ENCODE peak calls at places on chromosome 17, in five cellular contexts. C is tibial artery, A is kidney, I is endothelial cell of umbilical vein, N is A549. Z is an unnamed sample. For H3K9me3, the result is how much of the 10 kb centered on the place peaks cover.

GRCh38 chr17:9842057-9842758 is 16.5 kb downstream of the GLP2R start:
- DNase-seq in A (no peak), N (peak), I (no peak), C (peak), Z (no peak)

GRCh38 chr17:75240394-75241142 is 20.8 kb downstream of the GGA3 start:
- DNase-seq in I (peak), N (peak), A (peak), C (no peak), Z (no peak)

GRCh38 chr17:4009164-4009785 is 45.0 kb upstream of the ATP2A3 start:
- DNase-seq in N (no peak), A (no peak), I (no peak), C (no peak), Z (no peak)

GRCh38 chr17:2610195-2610594 is 16.7 kb downstream of the PAFAH1B1 start:
- DNase-seq in A (no peak), I (no peak), N (no peak), C (no peak), Z (no peak)

GRCh38 chr17:10718547-10718946 is 11.3 kb downstream of the TMEM220 start:
- DNase-seq in A (no peak), C (no peak), N (no peak), I (no peak), Z (no peak)

GRCh38 chr17:4378626-4379025 is 12.2 kb upstream of the UBE2G1 start:
- DNase-seq in N (no peak), I (no peak), A (no peak), C (no peak), Z (no peak)

GRCh38 chr17:34762078-34762477 is 182.7 kb downstream of the TMEM132E start:
- DNase-seq in N (no peak), I (no peak), C (no peak), A (no peak), Z (no peak)

GRCh38 chr17:6361733-6362132 is 73.2 kb downstream of the AIPL1 start:
- DNase-seq in C (no peak), I (peak), A (no peak), N (no peak), Z (no peak)

GRCh38 chr17:4445731-4446130 is 12.0 kb downstream of the SPNS3 start:
- DNase-seq in I (no peak), N (no peak), A (no peak), C (no peak), Z (no peak)

GRCh38 chr17:36768355-36768754 is 167.0 kb downstream of the MRM1 start:
- DNase-seq in C (no peak), A (no peak), I (no peak), N (no peak), Z (no peak)

GRCh38 chr17:79630821-79631639 is 20.2 kb upstream of the RBFOX3 start:
- DNase-seq in C (no peak), N (no peak), I (no peak), A (no peak), Z (peak)

GRCh38 chr17:36602030-36602737 is 801 bp downstream of the MRM1 start:
- DNase-seq in I (peak), C (no peak), A (peak), N (peak), Z (peak)

GRCh38 chr17:50274945-50275221 is 617 bp downstream of the TMEM92 start:
- DNase-seq in I (no peak), C (no peak), N (no peak), A (no peak), Z (peak)

GRCh38 chr17:44916781-44917241 is 1.5 kb upstream of the GFAP start:
- DNase-seq in A (peak), I (peak), C (no peak), N (no peak), Z (peak)

GRCh38 chr17:48149174-48150106 is 41.9 kb downstream of the SNX11 start:
- DNase-seq in A (no peak), N (peak), I (no peak), C (no peak), Z (no peak)

GRCh38 chr17:82300707-82301270 is 16.6 kb downstream of the CD7 start:
- DNase-seq in C (no peak), A (peak), N (peak), I (peak), Z (peak)

GRCh38 chr17:82734987-82735866 is at the start of gene FN3K:
- DNase-seq in N (peak), I (peak), A (peak), C (peak), Z (peak)

GRCh38 chr17:73591278-73592078 is 52.8 kb downstream of the SDK2 start:
- DNase-seq in I (no peak), N (no peak), C (no peak), A (no peak), Z (no peak)

GRCh38 chr17:81513669-81514484 is 1.3 kb upstream of the ACTG1 start:
- DNase-seq in C (peak), N (peak), A (peak), I (peak), Z (peak)

GRCh38 chr17:29376667-29377268 is 13.4 kb upstream of the TAOK1 start:
- DNase-seq in N (peak), A (no peak), C (no peak), I (no peak), Z (no peak)

GRCh38 chr17:5281814-5282638 is at the start of gene RABEP1:
- DNase-seq in A (peak), N (peak), I (peak), C (peak), Z (peak)

GRCh38 chr17:41415833-41416335 is 8.5 kb downstream of the KRT37 start:
- DNase-seq in C (peak), I (no peak), A (no peak), N (no peak), Z (no peak)

GRCh38 chr17:63434951-63435571 is 11.0 kb downstream of the CYB561 start:
- DNase-seq in C (peak), N (peak), A (peak), I (peak), Z (peak)

GRCh38 chr17:77308768-77309726 is 168.3 kb downstream of the SEC14L1 start:
- DNase-seq in N (no peak), C (no peak), A (peak), I (no peak), Z (peak)

GRCh38 chr17:77449908-77450741 is 309.4 kb downstream of the SEC14L1 start:
- DNase-seq in A (no peak), C (peak), N (no peak), I (no peak), Z (no peak)

GRCh38 chr17:5557485-5557884 is 26.8 kb downstream of the NLRP1 start:
- DNase-seq in C (no peak), I (peak), A (no peak), N (no peak), Z (no peak)

GRCh38 chr17:68033636-68034451 is 1.7 kb upstream of the KPNA2 start:
- DNase-seq in N (peak), I (peak), C (no peak), A (no peak), Z (no peak)

GRCh38 chr17:58402047-58402446 is 15.3 kb downstream of the RNF43 start:
- DNase-seq in C (no peak), N (no peak), A (no peak), I (no peak), Z (no peak)

GRCh38 chr17:58401287-58401686 is 16.0 kb downstream of the RNF43 start:
- DNase-seq in N (no peak), A (no peak), I (no peak), C (no peak), Z (no peak)

GRCh38 chr17:58402679-58403078 is 14.7 kb downstream of the RNF43 start:
- DNase-seq in N (no peak), A (no peak), C (no peak), I (no peak), Z (no peak)

GRCh38 chr17:58400826-58401225 is 16.5 kb downstream of the RNF43 start:
- DNase-seq in N (no peak), I (no peak), C (no peak), A (no peak), Z (no peak)

DNA sequence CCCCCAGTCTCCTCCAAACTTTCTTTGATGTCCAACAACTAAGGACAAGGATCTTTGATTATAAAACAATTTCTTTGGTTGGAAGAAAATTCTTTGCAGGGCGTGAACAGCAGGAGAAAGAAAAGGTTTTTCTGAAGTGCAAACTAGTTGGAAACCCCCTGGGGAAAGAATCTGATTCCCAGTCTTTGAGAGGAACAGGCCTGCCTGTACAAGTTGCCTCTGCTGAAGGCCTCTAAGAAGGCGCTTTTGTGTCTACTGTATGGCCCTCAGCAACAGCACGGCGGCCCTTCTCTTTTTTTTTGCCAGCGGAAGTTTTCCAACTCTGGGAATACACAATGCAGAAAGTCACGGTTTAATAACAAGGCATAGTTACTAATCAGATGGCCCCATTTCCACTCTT is 14.0 kb downstream of the RNF43 start:
- DNase-seq in I (no peak), N (no peak), A (no peak), C (no peak), Z (no peak)
- H3K27ac ChIP-seq in I (no peak), N (no peak), A (no peak), C (no peak), Z (no peak)

DNA sequence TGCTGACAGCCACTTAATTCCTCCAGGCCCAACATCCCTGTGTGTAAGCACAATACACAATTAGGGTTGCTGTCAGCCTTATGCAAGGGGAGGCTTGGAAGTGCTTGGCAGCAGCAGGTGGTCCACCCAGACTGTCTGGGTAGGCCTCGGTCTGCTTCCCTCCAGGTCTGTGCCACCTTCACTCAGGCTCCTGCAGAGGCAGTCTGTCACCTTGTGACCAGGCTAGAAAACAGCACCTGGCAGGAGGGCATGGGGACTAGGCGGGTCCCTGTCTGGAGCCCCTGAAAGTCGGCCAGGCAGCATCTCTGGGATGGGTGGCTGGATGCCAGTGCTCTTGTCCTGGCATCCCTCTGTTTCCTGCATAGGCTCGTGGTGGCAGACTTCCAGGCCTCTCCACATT is 578.1 kb downstream of the KCNJ18 start:
- DNase-seq in A (no peak), I (no peak), N (no peak), C (no peak), Z (no peak)
- H3K9me3 ChIP-seq in A (under half), I (under half), N (under half), C (under half), Z (under half)

DNA sequence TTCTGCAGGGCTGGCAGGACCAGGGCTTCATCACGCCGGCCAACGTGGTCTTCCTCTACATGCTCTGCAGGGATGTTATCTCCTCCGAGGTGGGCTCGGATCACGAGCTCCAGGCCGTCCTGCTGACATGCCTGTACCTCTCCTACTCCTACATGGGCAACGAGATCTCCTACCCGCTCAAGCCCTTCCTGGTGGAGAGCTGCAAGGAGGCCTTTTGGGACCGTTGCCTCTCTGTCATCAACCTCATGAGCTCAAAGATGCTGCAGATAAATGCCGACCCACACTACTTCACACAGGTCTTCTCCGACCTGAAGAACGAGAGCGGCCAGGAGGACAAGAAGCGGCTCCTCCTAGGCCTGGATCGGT is 1.4 kb downstream of the CDK5R1 start:
- DNase-seq in C (no peak), A (no peak), I (no peak), N (no peak), Z (peak)
- H3K4me3 ChIP-seq in C (no peak), A (no peak), I (no peak), N (no peak), Z (no peak)

DNA sequence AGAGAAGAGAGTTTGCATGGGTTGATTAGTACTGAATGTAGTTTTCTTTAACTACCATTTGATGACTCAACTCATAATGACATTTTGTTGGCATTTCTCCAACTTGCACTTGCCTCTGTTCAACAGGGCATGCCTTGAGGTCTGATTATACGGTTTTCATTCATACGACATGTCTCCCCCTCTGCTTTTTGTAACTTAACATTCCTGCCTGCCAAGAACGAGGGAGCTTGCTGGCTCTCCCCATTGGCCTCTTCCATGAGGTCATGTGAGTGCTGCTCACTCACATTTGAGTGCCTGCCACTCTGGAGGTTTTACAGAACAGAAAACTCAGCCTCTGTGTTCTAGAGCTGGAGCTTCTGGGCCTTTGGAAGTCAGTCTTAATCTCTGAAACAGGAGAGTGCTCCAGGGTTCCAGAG is 19.7 kb downstream of the MAP2K6 start:
- DNase-seq in N (no peak), I (peak), C (peak), A (no peak), Z (no peak)
- H3K27ac ChIP-seq in N (peak), I (no peak), C (peak), A (peak), Z (no peak)

Z was measured in lower lobe of right lung.